ENCODE peak calls at places on chromosome 19, in ten cellular contexts. E is foreskin fibroblast; F is glutamatergic neuron; M is dorsolateral prefrontal cortex; B is cardiac fibroblast; S is lower lobe of right lung; P is thoracic aorta; R is GM12865; J is CD4-positive, alpha-beta T cell; A is fibroblast of lung. K is an unnamed sample.

GRCh38 chr19:3275068-3275582 is 50.7 kb downstream of the CELF5 start:
- DNase-seq in R (peak), E (no peak), J (no peak), S (no peak), F (peak), A (no peak), M (no peak), P (no peak), B (no peak), K (peak)

GRCh38 chr19:23439623-23440022 is 44.4 kb upstream of the ZNF91 start:
- DNase-seq in M (no peak), E (no peak), J (no peak), B (no peak), A (no peak), S (no peak), P (no peak), R (no peak), F (no peak), K (no peak)

GRCh38 chr19:46812898-46813569 is 24.6 kb upstream of the SLC1A5 start:
- DNase-seq in B (no peak), E (no peak), S (peak), A (no peak), P (no peak), J (no peak), F (no peak), M (no peak), R (no peak), K (no peak)

GRCh38 chr19:28358604-28359003 is 854.3 kb downstream of the UQCRFS1 start:
- DNase-seq in F (no peak), J (no peak), P (no peak), S (no peak), R (no peak), A (no peak), M (no peak), E (no peak), B (no peak), K (no peak)

GRCh38 chr19:47681936-47682335 is 31.3 kb upstream of the EHD2 start:
- DNase-seq in M (no peak), B (no peak), F (no peak), S (no peak), A (no peak), J (no peak), R (no peak), P (no peak), E (no peak), K (no peak)

GRCh38 chr19:8578642-8579265 is 1.5 kb upstream of the MYO1F start:
- DNase-seq in J (peak), S (peak), R (peak), F (peak), M (peak), B (peak), E (no peak), P (peak), A (peak), K (peak)

GRCh38 chr19:49788857-49789256 is 22.1 kb downstream of the AP2A1 start:
- DNase-seq in S (no peak), J (no peak), E (no peak), F (no peak), M (no peak), B (no peak), A (no peak), R (no peak), P (no peak), K (no peak)

GRCh38 chr19:34904846-34905527 is 21.7 kb upstream of the ZNF30 start:
- DNase-seq in A (no peak), J (no peak), P (no peak), S (no peak), E (no peak), R (no peak), B (no peak), M (no peak), F (peak), K (peak)

GRCh38 chr19:49391581-49392399 is 3.7 kb downstream of the KASH5 start:
- DNase-seq in R (peak), P (no peak), J (peak), F (peak), M (peak), B (peak), A (peak), E (peak), S (peak), K (peak)

GRCh38 chr19:16541526-16542044 is 652 bp downstream of the CHERP start:
- DNase-seq in M (no peak), A (no peak), F (no peak), E (no peak), B (peak), R (peak), S (no peak), P (no peak), J (no peak), K (peak)

GRCh38 chr19:1446713-1447564 is 3.0 kb upstream of the APC2 start:
- DNase-seq in A (no peak), S (no peak), B (no peak), M (no peak), E (no peak), F (peak), P (no peak), R (no peak), J (no peak), K (peak)

GRCh38 chr19:2042485-2043268 is 8.4 kb downstream of the MKNK2 start:
- DNase-seq in B (no peak), P (no peak), A (no peak), M (no peak), R (peak), F (peak), J (no peak), S (peak), E (no peak), K (no peak)

GRCh38 chr19:35879770-35880317 is 11.5 kb downstream of the APLP1 start:
- DNase-seq in P (peak), B (peak), R (peak), S (peak), M (peak), J (peak), A (peak), F (peak), E (peak), K (peak)

GRCh38 chr19:28235606-28236125 is 977.3 kb downstream of the UQCRFS1 start:
- DNase-seq in M (no peak), P (no peak), F (no peak), E (no peak), J (no peak), S (no peak), B (no peak), A (no peak), R (no peak), K (no peak)

GRCh38 chr19:49851456-49852259 is 699 bp downstream of the PTOV1 start:
- DNase-seq in P (no peak), S (peak), M (no peak), A (no peak), R (no peak), J (peak), B (no peak), E (no peak), F (peak), K (peak)

GRCh38 chr19:6204866-6205723 is 69.6 kb downstream of the ACSBG2 start:
- DNase-seq in J (no peak), B (no peak), E (no peak), S (peak), R (no peak), M (no peak), A (no peak), F (no peak), P (no peak), K (no peak)

GRCh38 chr19:6204212-6204611 is 68.7 kb downstream of the ACSBG2 start:
- DNase-seq in P (no peak), S (no peak), M (no peak), R (no peak), E (no peak), F (no peak), A (no peak), J (no peak), B (peak), K (no peak)

GRCh38 chr19:6196361-6196760 is 60.9 kb downstream of the ACSBG2 start:
- DNase-seq in P (no peak), A (no peak), B (no peak), E (no peak), F (no peak), S (no peak), M (no peak), J (no peak), R (no peak), K (no peak)

GRCh38 chr19:6198896-6199239 is 63.4 kb downstream of the ACSBG2 start:
- DNase-seq in F (no peak), R (peak), A (no peak), E (no peak), J (no peak), B (no peak), S (no peak), P (no peak), M (no peak), K (no peak)

GRCh38 chr19:6199240-6199983 is 63.9 kb downstream of the ACSBG2 start:
- DNase-seq in P (peak), J (peak), M (peak), E (peak), R (peak), B (peak), F (peak), S (peak), A (peak), K (peak)
- TF ChIP-seq CTCF in P (peak), J (peak), M (peak), E (peak), R (peak), B (peak), F (peak), S (peak), A (peak), K (peak)

DNA sequence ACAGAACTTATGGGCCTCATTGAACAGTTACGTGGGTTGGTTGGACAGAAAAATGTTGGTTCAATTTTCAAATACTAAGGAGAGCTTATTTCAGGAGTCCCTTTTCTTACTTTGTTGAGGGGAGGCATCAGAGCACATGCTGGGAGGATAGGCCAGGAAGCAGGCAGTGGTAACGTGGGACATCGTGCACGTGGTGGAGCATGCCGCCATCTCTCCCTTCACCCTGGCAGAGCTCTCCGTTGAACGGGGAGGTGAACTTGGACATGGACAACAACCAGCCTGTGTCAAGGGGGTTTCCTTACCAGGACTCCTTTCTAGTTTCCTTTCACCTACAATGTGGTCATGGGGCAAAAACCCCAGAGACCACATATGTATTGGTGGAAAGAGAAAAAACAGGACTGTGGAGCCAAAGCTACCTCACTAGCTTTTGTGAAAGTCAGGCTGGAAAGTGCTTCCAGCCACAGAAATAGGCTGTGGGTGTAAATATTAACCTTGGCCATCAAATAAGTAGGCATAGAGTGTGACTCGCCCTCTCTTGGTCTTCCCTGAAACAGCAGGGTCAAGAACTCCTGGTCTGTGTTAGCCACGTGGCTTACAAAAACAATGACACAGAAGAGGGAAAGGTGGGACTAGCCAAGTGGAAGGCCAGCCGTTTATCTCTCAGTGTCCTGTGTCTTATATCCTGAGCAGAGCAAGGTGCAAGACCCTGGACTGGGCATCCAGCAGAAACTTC is 14.4 kb downstream of the MICOS13 start:
- DNase-seq in A (peak), J (no peak), B (peak), R (peak), M (no peak), F (no peak), E (peak), P (no peak), S (peak), K (no peak)
- TF ChIP-seq CTCF in A (peak), J (no peak), B (peak), R (no peak), M (no peak), F (no peak), E (peak), P (no peak), S (no peak), K (no peak)

DNA sequence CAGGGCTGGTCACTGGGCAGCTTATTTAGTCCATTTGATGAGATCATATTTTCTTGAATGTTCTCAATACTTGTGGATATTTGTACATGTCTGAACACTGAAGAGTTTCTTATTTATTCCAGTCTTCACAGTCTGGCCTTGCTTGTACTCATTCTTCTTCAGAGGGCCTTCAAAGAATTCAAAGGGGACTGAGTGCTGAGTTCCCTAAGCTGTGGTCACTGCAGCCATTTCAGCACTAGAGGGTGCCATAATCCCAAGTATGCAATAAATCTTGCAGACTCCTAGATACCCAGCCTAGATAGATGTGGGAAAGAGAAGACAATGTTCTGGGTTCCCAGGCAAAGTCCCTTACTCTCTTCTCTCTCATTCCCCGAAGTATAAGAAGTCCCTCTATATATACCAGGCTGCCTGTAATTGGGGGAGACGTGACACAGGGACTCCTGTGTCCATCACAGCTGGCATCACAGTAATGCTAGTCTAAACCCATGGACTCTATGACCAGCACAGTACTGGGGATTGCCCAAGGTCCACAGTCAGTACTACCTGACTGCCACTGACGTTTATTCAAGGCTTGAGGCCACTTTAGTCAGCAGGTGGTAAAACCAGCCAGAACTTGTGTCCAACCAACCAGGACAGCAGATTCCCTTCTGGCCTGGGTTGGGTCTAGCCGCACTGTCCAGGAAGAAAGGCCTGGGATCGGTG is 8.9 kb upstream of the VN1R1 start:
- DNase-seq in J (no peak), E (peak), P (no peak), S (no peak), B (peak), R (peak), F (peak), M (no peak), A (peak), K (peak)
- TF ChIP-seq CTCF in J (no peak), E (peak), P (no peak), S (peak), B (peak), R (peak), F (no peak), M (no peak), A (no peak), K (no peak)

DNA sequence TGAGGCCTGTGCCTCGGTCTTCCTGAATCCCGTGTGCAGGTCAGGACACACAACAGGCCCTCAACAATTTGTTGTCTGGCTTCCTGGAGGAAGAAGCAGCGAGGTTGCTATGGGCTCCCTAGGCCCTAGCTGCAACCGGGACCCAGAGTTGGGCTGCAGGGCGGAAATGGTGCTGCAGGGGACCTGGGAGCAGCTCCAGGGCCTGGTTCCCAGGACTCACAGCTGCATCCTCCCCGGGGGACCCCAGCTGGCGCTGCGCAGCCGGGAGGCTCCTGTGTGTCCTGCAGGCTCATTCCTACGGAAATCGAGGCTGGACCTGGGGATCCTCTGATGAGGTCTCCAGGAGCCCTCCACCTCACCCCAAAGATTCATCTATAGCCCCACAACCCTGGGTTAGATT is 986 bp upstream of the TNFAIP8L1 start:
- DNase-seq in B (peak), F (no peak), S (no peak), A (no peak), R (peak), E (no peak), P (no peak), M (no peak), J (no peak), K (peak)
- TF ChIP-seq CTCF in B (no peak), F (no peak), S (no peak), A (no peak), R (no peak), E (no peak), P (no peak), M (no peak), J (no peak), K (no peak)

GRCh38 chr19:12766051-12766521 is 9.3 kb downstream of the HOOK2 start:
- DNase-seq in F (peak), M (peak), A (peak), J (peak), B (peak), P (no peak), S (peak), R (peak), E (peak), K (peak)
- TF ChIP-seq CTCF in F (peak), M (peak), A (peak), J (peak), B (peak), P (peak), S (peak), R (peak), E (peak), K (peak)

GRCh38 chr19:37370880-37371661 is at the start of gene ZNF527:
- DNase-seq in B (peak), E (peak), S (peak), M (peak), P (peak), A (peak), R (peak), J (peak), F (peak), K (peak)
- TF ChIP-seq CTCF in B (no peak), E (no peak), S (no peak), M (no peak), P (no peak), A (no peak), R (no peak), J (no peak), F (no peak), K (no peak)

GRCh38 chr19:18559685-18560084 is 2.0 kb downstream of the KXD1 start:
- DNase-seq in S (no peak), F (no peak), P (no peak), B (no peak), R (no peak), E (no peak), J (no peak), M (no peak), A (no peak), K (no peak)
- TF ChIP-seq CTCF in S (no peak), F (no peak), P (no peak), B (no peak), R (no peak), E (no peak), J (no peak), M (no peak), A (no peak), K (no peak)

GRCh38 chr19:11530432-11530831 is 1.5 kb upstream of the ECSIT start:
- DNase-seq in R (peak), J (no peak), A (peak), F (peak), M (peak), S (peak), B (peak), E (peak), P (peak), K (peak)
- TF ChIP-seq CTCF in R (peak), J (no peak), A (peak), F (no peak), M (peak), S (peak), B (peak), E (no peak), P (no peak), K (no peak)